ENCODE peak calls at places on chromosomes 3 and 15, in four cellular contexts. B is astrocyte of the spinal cord, C is IMR-90, O is dorsolateral prefrontal cortex. T is an unnamed sample.

GRCh38 chr3:104526901-104527401 is 839.8 kb upstream of the ALCAM start:
- DNase-seq in B (no peak), O (no peak), C (no peak), T (no peak)

GRCh38 chr3:46763178-46763577 is 45.5 kb upstream of the PRSS50 start:
- DNase-seq in C (no peak), B (no peak), O (no peak), T (no peak)

GRCh38 chr3:16906679-16907078 is 21.9 kb downstream of the PLCL2 start:
- DNase-seq in B (peak; percentile 38), C (peak; percentile 29), O (no peak), T (no peak)

GRCh38 chr3:37968784-37969600 is 21.6 kb upstream of the VILL start:
- DNase-seq in B (no peak), C (no peak), O (no peak), T (no peak)

GRCh38 chr3:68988740-68989139 is 24.7 kb downstream of the EOGT start:
- DNase-seq in B (peak; percentile 65), O (no peak), C (peak; percentile 95), T (peak; percentile 24)

GRCh38 chr3:11509175-11510000 is 134.3 kb downstream of the VGLL4 start:
- DNase-seq in B (no peak), O (no peak), C (peak; percentile 96), T (peak; percentile 82)

GRCh38 chr3:32781211-32781968 is 36.4 kb upstream of the TRIM71 start:
- DNase-seq in O (peak; percentile 75), C (peak; percentile 68), B (peak; percentile 78), T (no peak)

GRCh38 chr15:66080791-66081475 is 172.6 kb downstream of the MEGF11 start:
- DNase-seq in C (peak; percentile 58), O (peak; percentile 73), B (peak; percentile 50), T (peak; percentile 14)

GRCh38 chr15:64851503-64851840 is 9.8 kb downstream of the PLEKHO2 start:
- DNase-seq in C (peak; percentile 93), O (no peak), B (peak; percentile 77), T (peak; percentile 82)

GRCh38 chr3:189787622-189788021 is 156.4 kb downstream of the TP63 start:
- DNase-seq in B (peak; percentile 33), O (no peak), C (peak; percentile 45), T (no peak)

GRCh38 chr3:173584093-173584833 is 186.7 kb downstream of the NLGN1 start:
- DNase-seq in B (peak; percentile 67), C (peak; percentile 44), O (no peak), T (no peak)

GRCh38 chr15:89002281-89002761 is 85.9 kb upstream of the ABHD2 start:
- DNase-seq in B (peak; percentile 46), O (no peak), C (peak; percentile 90), T (peak; percentile 33)

GRCh38 chr3:187318819-187319616 is 27.5 kb upstream of the MASP1 start:
- DNase-seq in O (no peak), C (peak; percentile 73), B (peak; percentile 68), T (no peak)

GRCh38 chr3:126911162-126912026 is 71.5 kb upstream of the PLXNA1 start:
- DNase-seq in O (no peak), C (peak; percentile 90), B (peak; percentile 92), T (peak; percentile 36)

GRCh38 chr3:40985195-40985594 is 214.1 kb upstream of the CTNNB1 start:
- DNase-seq in B (no peak), C (no peak), O (no peak), T (no peak)

GRCh38 chr15:67884514-67885225 is 44.8 kb upstream of the RNU6-1 start:
- DNase-seq in B (peak; percentile 76), C (peak; percentile 54), O (peak; percentile 76), T (no peak)

GRCh38 chr15:68637755-68638405 is 59.1 kb downstream of the CORO2B start:
- DNase-seq in C (peak; percentile 48), B (no peak), O (no peak), T (no peak)

GRCh38 chr3:36418296-36418695 is 38.0 kb downstream of the STAC start:
- DNase-seq in C (no peak), B (peak; percentile 8), O (no peak), T (no peak)

GRCh38 chr3:186693843-186694242 is 23.3 kb upstream of the KNG1 start:
- DNase-seq in O (no peak), C (no peak), B (no peak), T (no peak)

GRCh38 chr3:101735833-101736232 is 11.4 kb downstream of the CEP97 start:
- DNase-seq in C (no peak), B (no peak), O (no peak), T (no peak)

GRCh38 chr15:50046868-50047267 is 72.2 kb downstream of the ATP8B4 start:
- DNase-seq in O (no peak), B (no peak), C (peak; percentile 47), T (no peak)

GRCh38 chr3:167406876-167407492 is 26.9 kb upstream of the ZBBX start:
- DNase-seq in C (peak; percentile 15), O (peak; percentile 74), B (peak; percentile 82), T (no peak)

GRCh38 chr3:153614563-153614962 is 452.5 kb downstream of the RAP2B start:
- DNase-seq in O (no peak), B (peak; percentile 62), C (peak; percentile 71), T (peak; percentile 69)

GRCh38 chr15:43275736-43276562 is 9.2 kb upstream of the TGM5 start:
- DNase-seq in O (no peak), B (no peak), C (no peak), T (no peak)

GRCh38 chr3:157755254-157755653 is 252.0 kb upstream of the VEPH1 start:
- DNase-seq in O (no peak), B (no peak), C (no peak), T (no peak)

GRCh38 chr3:117234321-117234720 is 524.7 kb downstream of the TUSC7 start:
- DNase-seq in C (no peak), B (no peak), O (no peak), T (no peak)

GRCh38 chr3:141103503-141103902 is 52.4 kb downstream of the SPSB4 start:
- DNase-seq in O (peak; percentile 12), C (no peak), B (no peak), T (no peak)

GRCh38 chr3:60755094-60755493 is 496.2 kb downstream of the FHIT start:
- DNase-seq in O (no peak), C (no peak), B (no peak), T (no peak)

GRCh38 chr3:197366301-197367044 is 68.1 kb upstream of the DLG1 start:
- DNase-seq in C (no peak), B (peak; percentile 65), O (no peak), T (no peak)

GRCh38 chr15:91572110-91572509 is 281.4 kb upstream of the SLCO3A1 start:
- DNase-seq in O (no peak), B (peak; percentile 89), C (peak; percentile 15), T (no peak)

DNA sequence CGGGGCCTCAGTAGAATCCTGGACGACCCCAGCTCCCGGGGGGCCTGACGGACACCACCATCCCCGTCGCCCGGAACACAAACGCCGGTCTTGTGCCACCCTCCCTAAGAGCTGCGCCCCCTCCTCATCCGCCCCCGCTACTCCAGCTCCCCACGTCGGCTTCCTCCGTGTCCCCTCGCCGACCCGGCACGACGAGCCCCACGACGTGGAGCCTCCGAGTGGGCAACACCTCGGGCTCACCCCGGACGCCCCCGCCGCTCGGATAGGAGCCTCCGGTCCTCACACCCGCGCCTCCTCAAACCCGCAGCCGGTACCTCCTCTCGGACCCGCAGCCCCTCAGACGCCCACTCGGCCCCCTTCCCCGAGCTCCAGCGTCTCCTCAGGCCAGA is 525 bp downstream of the NPTN start:
- DNase-seq in O (no peak), C (no peak), B (no peak), T (no peak)
- TF ChIP-seq CTCF in O (no peak), C (no peak), B (no peak), T (no peak)

GRCh38 chr3:9951126-9951525 is 1.1 kb downstream of the PRRT3 start:
- DNase-seq in O (no peak), C (no peak), B (no peak), T (no peak)
- H3K4me3 ChIP-seq in O (peak overlapping the region; percentile 75), C (no peak overlapping the region), B (no peak overlapping the region), T (no peak overlapping the region)

GRCh38 chr3:140077406-140077805 is 142.4 kb downstream of the CLSTN2 start:
- DNase-seq in C (no peak), O (no peak), B (no peak), T (no peak)

GRCh38 chr3:140081836-140082331 is 146.9 kb downstream of the CLSTN2 start:
- DNase-seq in O (no peak), C (no peak), B (no peak), T (no peak)

GRCh38 chr3:140078343-140078742 is 143.4 kb downstream of the CLSTN2 start:
- DNase-seq in C (no peak), O (no peak), B (no peak), T (no peak)

DNA sequence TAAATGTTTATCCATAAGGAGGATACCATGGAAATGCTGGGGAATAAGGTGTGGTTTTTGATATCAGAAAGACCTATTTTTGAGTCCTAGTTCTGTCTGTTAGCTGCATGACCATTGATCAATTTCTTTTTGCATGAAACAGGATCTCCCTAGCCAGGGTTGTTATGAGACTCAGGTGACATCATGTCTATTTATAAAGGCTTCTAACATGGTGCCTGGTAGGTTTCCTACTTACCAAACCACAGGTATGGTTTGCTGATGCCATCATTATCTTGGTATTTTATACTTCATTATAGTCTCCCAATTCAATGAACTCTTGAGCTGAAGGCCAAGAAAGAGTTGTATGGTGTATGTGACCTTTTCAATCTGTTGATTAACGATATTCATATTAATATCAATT is 144.0 kb downstream of the CLSTN2 start:
- DNase-seq in O (no peak), B (no peak), C (no peak), T (no peak)
- TF ChIP-seq CTCF in O (no peak), B (no peak), C (no peak), T (no peak)

DNA sequence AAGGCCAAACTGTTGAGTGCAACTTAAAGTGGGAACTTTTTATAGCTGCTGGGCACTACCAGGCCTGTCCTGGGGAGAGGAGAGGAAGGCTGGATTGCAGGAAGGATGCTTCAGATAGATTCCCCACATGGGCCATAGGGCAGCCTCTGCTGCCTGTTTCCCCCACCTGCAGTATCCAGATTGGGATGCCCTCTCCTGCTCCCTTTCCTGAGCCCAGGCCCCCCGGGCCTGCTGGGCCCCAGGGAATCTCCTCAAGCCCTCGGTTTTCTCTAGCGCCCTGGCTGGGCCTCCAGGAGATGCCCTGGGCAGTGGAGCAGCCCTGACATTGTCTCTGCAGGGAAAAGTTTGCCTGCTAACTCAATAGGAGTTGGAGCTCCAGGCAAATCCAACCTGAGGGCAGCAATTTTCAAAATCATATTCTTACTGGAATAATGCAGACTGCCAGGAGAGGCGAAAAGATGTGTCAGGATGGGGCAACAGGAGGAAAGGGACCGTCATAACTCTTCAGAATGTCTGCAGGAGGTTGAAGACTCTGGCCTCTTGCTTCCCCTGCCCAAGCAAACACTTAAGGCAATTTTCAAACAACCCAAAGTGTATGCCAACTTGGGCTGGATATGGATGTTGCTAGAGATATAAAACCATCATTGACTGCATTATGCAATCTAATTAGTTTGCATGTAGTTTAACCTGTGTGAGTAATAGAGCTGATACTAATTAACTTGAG is 4.4 kb downstream of the NR2F2 start:
- DNase-seq in O (no peak), C (no peak), B (peak; percentile 38), T (no peak)
- H3K4me3 ChIP-seq in O (peak overlapping the region; percentile 55), C (peak overlapping the region; percentile 84), B (peak overlapping the region; percentile 99), T (peak overlapping the region; percentile 96)

GRCh38 chr3:114019486-114019885 is 36.8 kb downstream of the CCDC191 start:
- DNase-seq in C (no peak), B (no peak), O (no peak), T (no peak)
- TF ChIP-seq CTCF in C (no peak), B (no peak), O (no peak), T (no peak)

DNA sequence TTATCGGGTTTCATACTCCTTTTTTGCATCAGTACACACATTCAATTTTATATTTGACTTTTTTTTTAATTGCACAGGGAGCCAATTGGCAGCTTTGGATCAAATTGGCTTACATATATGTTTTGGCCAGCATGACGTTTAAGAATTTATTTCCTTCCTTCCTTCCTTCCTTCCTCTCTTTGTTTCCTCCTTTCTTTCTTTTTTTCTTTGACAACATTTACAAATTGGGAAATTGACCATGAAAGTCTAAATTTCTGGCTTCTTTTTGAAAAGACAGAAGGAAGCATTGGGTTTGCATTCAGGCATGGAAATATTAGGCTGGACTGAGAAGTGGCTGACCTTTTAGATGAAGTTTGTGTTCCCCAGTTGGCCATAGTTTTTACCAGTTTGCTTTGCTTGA is 103.4 kb upstream of the IGSF10 start:
- DNase-seq in C (no peak), B (no peak), O (no peak), T (no peak)
- H3K4me3 ChIP-seq in C (no peak overlapping the region), B (no peak overlapping the region), O (no peak overlapping the region), T (no peak overlapping the region)

T was measured in AG04449.